ENCODE peak calls at places on chromosomes 11 and 22, in five cellular contexts. One of them, this sample, is unnamed.

GRCh38 chr11:47524200-47524874 is 28.6 kb downstream of the CELF1 start:
- DNase-seq in HFFc6: no peak
- DNase-seq in glomerular endothelial cell: no peak
- DNase-seq in endothelial cell: no peak
- DNase-seq in nephron progenitor cell: peak
- DNase-seq in this sample: no peak

GRCh38 chr11:108958446-108959123 is 293.7 kb downstream of the DDX10 start:
- DNase-seq in HFFc6: peak
- DNase-seq in glomerular endothelial cell: no peak
- DNase-seq in endothelial cell: no peak
- DNase-seq in nephron progenitor cell: no peak
- DNase-seq in this sample: peak

GRCh38 chr11:40293655-40294342 is 1165.7 kb downstream of the LRRC4C start:
- DNase-seq in HFFc6: peak
- DNase-seq in glomerular endothelial cell: peak
- DNase-seq in endothelial cell: peak
- DNase-seq in nephron progenitor cell: peak
- DNase-seq in this sample: peak

GRCh38 chr22:38285015-38285414 is 12.2 kb upstream of the TMEM184B start:
- DNase-seq in HFFc6: no peak
- DNase-seq in glomerular endothelial cell: no peak
- DNase-seq in endothelial cell: no peak
- DNase-seq in nephron progenitor cell: no peak
- DNase-seq in this sample: no peak

GRCh38 chr11:121740902-121741301 is 288.1 kb upstream of the SORL1-AS1 start:
- DNase-seq in HFFc6: no peak
- DNase-seq in glomerular endothelial cell: no peak
- DNase-seq in endothelial cell: no peak
- DNase-seq in nephron progenitor cell: no peak
- DNase-seq in this sample: no peak

GRCh38 chr22:36818010-36818642 is 1.3 kb upstream of the PVALB start:
- DNase-seq in HFFc6: no peak
- DNase-seq in glomerular endothelial cell: no peak
- DNase-seq in endothelial cell: no peak
- DNase-seq in nephron progenitor cell: no peak
- DNase-seq in this sample: no peak

GRCh38 chr11:112558691-112559090 is 298.0 kb upstream of the PLET1 start:
- DNase-seq in HFFc6: peak
- DNase-seq in glomerular endothelial cell: no peak
- DNase-seq in endothelial cell: no peak
- DNase-seq in nephron progenitor cell: no peak
- DNase-seq in this sample: no peak

GRCh38 chr11:34897171-34897870 is 18.9 kb downstream of the APIP start:
- DNase-seq in HFFc6: no peak
- DNase-seq in glomerular endothelial cell: no peak
- DNase-seq in endothelial cell: no peak
- DNase-seq in nephron progenitor cell: no peak
- DNase-seq in this sample: no peak

GRCh38 chr22:39181778-39182177 is 29.3 kb upstream of the CBX7 start:
- DNase-seq in HFFc6: no peak
- DNase-seq in glomerular endothelial cell: no peak
- DNase-seq in endothelial cell: no peak
- DNase-seq in nephron progenitor cell: no peak
- DNase-seq in this sample: no peak

GRCh38 chr11:110736158-110736553 is 23.9 kb upstream of the ARHGAP20 start:
- DNase-seq in HFFc6: no peak
- DNase-seq in glomerular endothelial cell: no peak
- DNase-seq in endothelial cell: no peak
- DNase-seq in nephron progenitor cell: no peak
- DNase-seq in this sample: no peak

GRCh38 chr22:46115388-46115678 is 35.0 kb upstream of the PPARA start:
- DNase-seq in HFFc6: no peak
- DNase-seq in glomerular endothelial cell: no peak
- DNase-seq in endothelial cell: no peak
- DNase-seq in nephron progenitor cell: no peak
- DNase-seq in this sample: no peak

GRCh38 chr11:118415739-118416068 is 14.3 kb downstream of the ATP5MG start:
- DNase-seq in HFFc6: peak
- DNase-seq in glomerular endothelial cell: no peak
- DNase-seq in endothelial cell: no peak
- DNase-seq in nephron progenitor cell: no peak
- DNase-seq in this sample: peak

GRCh38 chr11:60974726-60975125 is 3.2 kb downstream of the CD6 start:
- DNase-seq in HFFc6: no peak
- DNase-seq in glomerular endothelial cell: no peak
- DNase-seq in endothelial cell: no peak
- DNase-seq in nephron progenitor cell: no peak
- DNase-seq in this sample: no peak

GRCh38 chr11:44849424-44849823 is 101.3 kb downstream of the TP53I11 start:
- DNase-seq in HFFc6: no peak
- DNase-seq in glomerular endothelial cell: no peak
- DNase-seq in endothelial cell: no peak
- DNase-seq in nephron progenitor cell: no peak
- DNase-seq in this sample: no peak

GRCh38 chr11:44264761-44265160 is 45.2 kb downstream of the ALX4 start:
- DNase-seq in HFFc6: no peak
- DNase-seq in glomerular endothelial cell: no peak
- DNase-seq in endothelial cell: no peak
- DNase-seq in nephron progenitor cell: no peak
- DNase-seq in this sample: no peak

GRCh38 chr11:69903206-69903605 is 84.0 kb upstream of the FGF3 start:
- DNase-seq in HFFc6: no peak
- DNase-seq in glomerular endothelial cell: no peak
- DNase-seq in endothelial cell: no peak
- DNase-seq in nephron progenitor cell: no peak
- DNase-seq in this sample: no peak

GRCh38 chr11:8025123-8025522 is 38.0 kb downstream of the EIF3F start:
- DNase-seq in HFFc6: peak
- DNase-seq in glomerular endothelial cell: no peak
- DNase-seq in endothelial cell: no peak
- DNase-seq in nephron progenitor cell: no peak
- DNase-seq in this sample: no peak

GRCh38 chr11:123202155-123202714 is 7.2 kb upstream of the CLMP start:
- DNase-seq in HFFc6: peak
- DNase-seq in glomerular endothelial cell: no peak
- DNase-seq in endothelial cell: no peak
- DNase-seq in nephron progenitor cell: peak
- DNase-seq in this sample: no peak